ENCODE peak calls at places on chromosomes 2 and 18, in seven cellular contexts. N is transverse colon; I is ELR; Y is uterus; Z is stimulated activated CD4-positive, alpha-beta T cell treated with anti-CD3 and anti-CD28 coated beads, Interleukin-15, amount 100 ng/mL, for 24 hours; T is stromal cell of bone marrow; G is EL. F is an unnamed sample.

GRCh38 chr2:239189711-239190131 is 211.1 kb downstream of the HDAC4 start:
- DNase-seq in N (peak), I (no peak), Y (peak), Z (no peak), T (no peak), G (no peak), F (no peak)

GRCh38 chr18:70126832-70127231 is 78.7 kb downstream of the RTTN start:
- DNase-seq in N (no peak), I (no peak), Y (no peak), Z (no peak), T (no peak), G (no peak), F (no peak)

GRCh38 chr2:34305587-34305986 is 706.5 kb upstream of the FAM98A start:
- DNase-seq in N (no peak), I (no peak), Y (no peak), Z (no peak), T (no peak), G (no peak), F (no peak)

GRCh38 chr18:74281011-74281638 is 10.6 kb downstream of the CYB5A start:
- DNase-seq in N (no peak), I (no peak), Y (no peak), Z (no peak), T (no peak), G (no peak), F (no peak)

GRCh38 chr2:69734040-69734611 is 7.8 kb upstream of the ANXA4 start:
- DNase-seq in N (no peak), I (no peak), Y (no peak), Z (no peak), T (no peak), G (no peak), F (no peak)

GRCh38 chr2:239688098-239688497 is 287.3 kb upstream of the HDAC4 start:
- DNase-seq in N (no peak), I (peak), Y (no peak), Z (no peak), T (no peak), G (no peak), F (peak)

GRCh38 chr18:24368749-24369148 is 28.9 kb downstream of the OSBPL1A start:
- DNase-seq in N (no peak), I (peak), Y (no peak), Z (peak), T (no peak), G (no peak), F (no peak)

GRCh38 chr18:48841381-48842258 is 109.1 kb downstream of the SMAD7 start:
- DNase-seq in N (no peak), I (peak), Y (peak), Z (no peak), T (peak), G (peak), F (no peak)

GRCh38 chr2:207469380-207469779 is 60.4 kb upstream of the CREB1 start:
- DNase-seq in N (no peak), I (no peak), Y (no peak), Z (no peak), T (no peak), G (no peak), F (no peak)

GRCh38 chr18:5894215-5894612 is 1.1 kb downstream of the TMEM200C start:
- DNase-seq in N (no peak), I (no peak), Y (no peak), Z (no peak), T (no peak), G (no peak), F (no peak)

GRCh38 chr2:121071058-121071504 is 213.9 kb downstream of the TFCP2L1 start:
- DNase-seq in N (peak), I (peak), Y (peak), Z (peak), T (peak), G (peak), F (peak)

GRCh38 chr2:105609756-105610397 is 134.8 kb upstream of the NCK2 start:
- DNase-seq in N (no peak), I (no peak), Y (no peak), Z (no peak), T (no peak), G (no peak), F (no peak)

GRCh38 chr2:50529600-50530218 is 502.2 kb downstream of the NRXN1 start:
- DNase-seq in N (no peak), I (peak), Y (no peak), Z (no peak), T (peak), G (peak), F (no peak)

GRCh38 chr2:111706481-111707001 is 177.5 kb downstream of the ANAPC1 start:
- DNase-seq in N (no peak), I (no peak), Y (no peak), Z (peak), T (no peak), G (no peak), F (peak)

GRCh38 chr2:171365232-171365631 is 68.6 kb downstream of the METTL8 start:
- DNase-seq in N (peak), I (peak), Y (no peak), Z (no peak), T (no peak), G (peak), F (no peak)

GRCh38 chr2:23513245-23513880 is 128.4 kb downstream of the KLHL29 start:
- DNase-seq in N (peak), I (no peak), Y (peak), Z (no peak), T (no peak), G (no peak), F (no peak)

F was measured in DND-41.